ENCODE peak calls at places on chromosomes 6 and 20, in nine cellular contexts. E is uterus, D is left ventricle myocardium inferior, M is SK-N-SH, I is lung, W is heart right ventricle, S is mucosa of descending colon, A is astrocyte of the cerebellum, N is foreskin fibroblast. Z is an unnamed sample.

GRCh38 chr6:5995705-5996686 is 10.7 kb downstream of the NRN1 start:
- DNase-seq in W (peak; percentile 84), I (peak; percentile 59), E (peak; percentile 65), D (peak; percentile 71), A (no peak), S (no peak), N (peak; percentile 74), M (peak; percentile 88), Z (no peak)

GRCh38 chr20:34713194-34713943 is 9.2 kb downstream of the TP53INP2 start:
- DNase-seq in N (peak; percentile 98), A (peak; percentile 96), D (no peak), E (peak; percentile 45), I (no peak), M (peak; percentile 71), S (no peak), W (peak; percentile 52), Z (no peak)

GRCh38 chr6:20291764-20292227 is 79.5 kb upstream of the MBOAT1 start:
- DNase-seq in W (peak; percentile 80), A (peak; percentile 79), N (peak; percentile 90), E (peak; percentile 79), M (peak; percentile 71), I (peak; percentile 74), D (peak; percentile 62), S (no peak), Z (peak; percentile 48)

GRCh38 chr6:7677229-7677628 is 48.7 kb upstream of the BMP6 start:
- DNase-seq in A (no peak), N (no peak), S (no peak), E (no peak), I (no peak), W (no peak), D (no peak), M (no peak), Z (no peak)

GRCh38 chr20:33827629-33828325 is 16.6 kb downstream of the CHMP4B start:
- DNase-seq in I (no peak), M (no peak), D (no peak), N (no peak), A (no peak), W (no peak), E (no peak), S (no peak), Z (no peak)

GRCh38 chr6:150783818-150784217 is 81.7 kb upstream of the MTHFD1L start:
- DNase-seq in M (no peak), E (no peak), S (no peak), W (no peak), D (no peak), A (no peak), N (no peak), I (no peak), Z (no peak)

GRCh38 chr20:21615617-21616080 is 89.8 kb upstream of the PAX1 start:
- DNase-seq in W (peak; percentile 20), E (no peak), M (peak; percentile 70), N (peak; percentile 16), D (peak; percentile 26), A (peak; percentile 11), I (peak; percentile 58), S (no peak), Z (no peak)

GRCh38 chr6:102051720-102052119 is 658.2 kb downstream of the GRIK2 start:
- DNase-seq in D (no peak), M (no peak), W (no peak), S (no peak), A (no peak), E (no peak), I (no peak), N (no peak), Z (no peak)

GRCh38 chr6:169490409-169490708 is 211.5 kb downstream of the WDR27 start:
- DNase-seq in D (peak; percentile 13), W (no peak), I (no peak), N (no peak), S (no peak), M (no peak), A (no peak), E (no peak), Z (no peak)

GRCh38 chr6:169489642-169490408 is 212.0 kb downstream of the WDR27 start:
- DNase-seq in M (no peak), A (no peak), W (no peak), E (no peak), D (no peak), I (no peak), S (no peak), N (peak; percentile 75), Z (no peak)

GRCh38 chr6:169490830-169491229 is 211.0 kb downstream of the WDR27 start:
- DNase-seq in S (no peak), W (no peak), N (peak; percentile 63), E (no peak), I (no peak), D (no peak), M (no peak), A (no peak), Z (no peak)

GRCh38 chr6:169491482-169491881 is 210.3 kb downstream of the WDR27 start:
- DNase-seq in S (no peak), A (no peak), W (no peak), D (no peak), M (no peak), N (no peak), I (no peak), E (no peak), Z (no peak)

DNA sequence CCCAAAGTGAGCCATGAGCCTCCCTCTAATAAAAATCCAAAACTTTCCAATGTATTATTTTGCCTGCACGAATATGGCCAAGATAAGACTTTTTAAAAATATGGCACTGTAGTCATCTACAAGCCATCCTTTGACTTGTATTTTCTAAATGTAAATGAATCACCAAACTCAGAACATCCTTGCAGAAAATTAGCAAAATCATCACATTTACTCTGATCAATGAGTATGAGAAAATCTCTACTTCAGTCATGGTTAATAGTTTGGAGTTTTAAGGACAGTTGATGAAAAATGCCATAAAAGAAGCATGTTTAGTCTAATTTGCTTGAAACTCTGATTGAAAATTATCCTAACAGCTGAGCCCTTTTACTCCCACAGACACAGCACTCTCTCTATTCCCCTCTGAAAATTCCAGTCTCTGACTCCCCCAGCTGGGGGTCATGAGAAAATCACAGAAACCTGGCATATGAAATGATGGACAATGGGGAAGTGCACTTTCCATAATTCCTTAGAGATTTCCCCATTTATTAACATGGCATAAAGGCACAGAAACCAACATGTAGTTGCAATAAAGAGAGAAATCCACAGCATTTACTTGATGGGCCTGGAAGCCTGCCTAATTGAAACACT is 214.1 kb downstream of the WDR27 start:
- DNase-seq in M (no peak), W (no peak), I (no peak), A (no peak), N (peak; percentile 16), S (no peak), E (no peak), D (no peak), Z (no peak)
- TF ChIP-seq CTCF in M (peak; percentile 31), W (no peak), I (no peak), A (peak; percentile 14), N (peak; percentile 6), S (no peak), E (peak; percentile 43), D (no peak), Z (no peak)

GRCh38 chr6:138654715-138655634 is 118.6 kb upstream of the CCDC28A start:
- DNase-seq in I (no peak), N (peak; percentile 64), S (no peak), D (no peak), E (no peak), W (no peak), A (no peak), M (no peak), Z (no peak)

GRCh38 chr6:138653435-138653834 is 120.1 kb upstream of the CCDC28A start:
- DNase-seq in E (no peak), M (no peak), W (no peak), D (no peak), I (no peak), A (no peak), S (no peak), N (no peak), Z (no peak)

GRCh38 chr6:138656278-138656803 is 117.2 kb upstream of the CCDC28A start:
- DNase-seq in S (no peak), D (no peak), N (no peak), A (no peak), E (no peak), M (no peak), I (no peak), W (no peak), Z (no peak)

GRCh38 chr6:138657026-138657425 is 116.5 kb upstream of the CCDC28A start:
- DNase-seq in A (no peak), E (no peak), I (no peak), S (no peak), D (no peak), N (no peak), W (no peak), M (no peak), Z (no peak)

GRCh38 chr6:138655828-138656227 is 117.7 kb upstream of the CCDC28A start:
- DNase-seq in E (no peak), D (no peak), S (no peak), I (no peak), N (no peak), W (no peak), M (no peak), A (no peak), Z (no peak)
- H3K4me3 ChIP-seq in E (no peak overlapping the region), D (no peak overlapping the region), S (no peak overlapping the region), I (no peak overlapping the region), N (no peak overlapping the region), W (no peak overlapping the region), M (no peak overlapping the region), A (no peak overlapping the region), Z (no peak overlapping the region)

DNA sequence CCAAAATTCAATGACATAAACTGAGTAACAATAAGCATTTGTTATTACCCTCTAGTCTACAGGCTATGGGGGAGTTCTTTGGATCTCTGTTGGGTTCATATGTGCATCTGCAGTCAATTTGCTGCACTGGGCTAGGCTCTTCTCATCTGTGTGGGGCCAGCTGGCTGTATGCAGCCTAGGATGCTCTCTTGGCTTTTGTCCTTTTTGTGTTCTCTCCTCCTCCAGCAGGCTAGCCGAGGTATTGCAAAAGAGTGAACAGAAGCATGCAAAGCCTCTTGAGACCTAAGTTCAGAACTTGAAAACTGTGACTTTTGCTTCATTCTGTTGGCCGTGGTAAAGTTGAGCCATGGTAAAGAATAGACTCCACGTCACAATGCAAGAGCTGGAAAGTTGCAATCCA is 62.8 kb upstream of the FOXO3 start:
- DNase-seq in I (no peak), W (peak; percentile 9), E (no peak), A (peak; percentile 15), N (peak; percentile 41), S (no peak), M (peak; percentile 44), D (no peak), Z (no peak)
- TF ChIP-seq CTCF in I (no peak), W (peak; percentile 6), E (no peak), A (peak; percentile 70), N (peak; percentile 48), S (no peak), M (peak; percentile 54), D (peak; percentile 50), Z (no peak)

GRCh38 chr6:122998403-122998965 is 2.4 kb downstream of the CLVS2 start:
- DNase-seq in A (no peak), W (no peak), M (no peak), I (no peak), S (no peak), N (no peak), E (no peak), D (no peak), Z (no peak)

GRCh38 chr6:122997541-122998150 is 1.6 kb downstream of the CLVS2 start:
- DNase-seq in I (no peak), D (no peak), N (no peak), M (peak; percentile 16), A (no peak), W (no peak), E (no peak), S (no peak), Z (no peak)

GRCh38 chr6:122995930-122996796 is at the start of gene CLVS2:
- DNase-seq in D (no peak), S (no peak), E (peak; percentile 55), W (no peak), A (no peak), I (no peak), N (peak; percentile 38), M (peak; percentile 81), Z (no peak)

GRCh38 chr6:122994256-122994655 is 1.8 kb upstream of the CLVS2 start:
- DNase-seq in W (no peak), M (no peak), E (no peak), D (no peak), S (no peak), A (no peak), I (no peak), N (no peak), Z (no peak)

GRCh38 chr6:122996797-122997520 is 924 bp downstream of the CLVS2 start:
- DNase-seq in S (no peak), W (no peak), I (no peak), N (no peak), E (no peak), D (no peak), A (no peak), M (peak; percentile 60), Z (no peak)
- H3K4me3 ChIP-seq in S (no peak overlapping the region), W (no peak overlapping the region), I (no peak overlapping the region), N (no peak overlapping the region), E (peak overlapping the region; percentile 48), D (peak overlapping the region; percentile 62), A (peak overlapping the region; percentile 53), M (peak overlapping the region; percentile 58), Z (peak overlapping the region; percentile 64)

Z was measured in thoracic aorta.